ENCODE peak calls at places on chromosome 17, in six cellular contexts. U is choroid plexus epithelial cell, S is body of pancreas, L is thoracic aorta, Y is bronchial epithelial cell, B is AG04450. F is an unnamed sample.

GRCh38 chr17:43010667-43011308 is 4.2 kb downstream of the IFI35 start:
- DNase-seq in L (no peak), S (peak), B (no peak), U (no peak), Y (no peak), F (no peak)

GRCh38 chr17:20999841-21000532 is 42.8 kb downstream of the USP22 start:
- DNase-seq in L (no peak), Y (no peak), B (no peak), U (no peak), S (no peak), F (no peak)

GRCh38 chr17:7213895-7214299 is 5.7 kb downstream of the DLG4 start:
- DNase-seq in L (peak), B (no peak), U (peak), Y (peak), S (peak), F (peak)

GRCh38 chr17:53032861-53033271 is 789.9 kb upstream of the KIF2B start:
- DNase-seq in U (peak), S (peak), L (no peak), B (no peak), Y (peak), F (peak)

GRCh38 chr17:31321481-31321880 is at the start of gene EVI2A:
- DNase-seq in Y (peak), U (peak), L (no peak), S (peak), B (no peak), F (peak)

GRCh38 chr17:52048503-52048902 is 110.0 kb downstream of the CA10 start:
- DNase-seq in S (no peak), U (no peak), B (no peak), Y (no peak), L (no peak), F (peak)

GRCh38 chr17:76492989-76493501 is 8.2 kb downstream of the RHBDF2 start:
- DNase-seq in L (no peak), S (peak), U (peak), Y (peak), B (peak), F (peak)

GRCh38 chr17:62075308-62075815 is 10.3 kb upstream of the MED13 start:
- DNase-seq in B (no peak), U (peak), Y (no peak), L (no peak), S (no peak), F (peak)

GRCh38 chr17:57440522-57441269 is 184.4 kb downstream of the MSI2 start:
- DNase-seq in U (peak), S (peak), Y (peak), L (peak), B (peak), F (peak)

GRCh38 chr17:79844869-79845600 is 5.8 kb upstream of the CBX4 start:
- DNase-seq in S (no peak), B (no peak), Y (no peak), U (no peak), L (no peak), F (peak)

GRCh38 chr17:27521281-27522027 is 65.2 kb downstream of the KSR1 start:
- DNase-seq in U (peak), Y (no peak), L (no peak), S (peak), B (no peak), F (no peak)

DNA sequence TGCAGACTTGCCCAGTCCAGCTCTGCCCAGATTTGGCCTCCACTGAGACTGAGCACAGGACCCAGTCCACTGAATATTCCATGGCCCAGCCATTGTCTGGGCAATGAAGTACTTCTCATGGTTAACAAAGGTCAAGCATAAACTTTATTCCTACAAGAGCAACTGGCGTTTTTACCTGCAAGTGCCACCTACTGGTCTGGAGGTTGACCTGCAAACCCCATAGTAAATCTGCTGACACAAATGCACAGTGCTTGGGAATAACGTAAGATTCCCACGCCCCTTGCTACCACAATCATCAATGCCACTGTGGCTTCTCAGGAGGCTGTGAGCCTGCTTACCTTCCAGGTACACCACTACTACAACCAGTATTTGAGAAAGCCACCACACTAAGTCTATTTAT is 170.2 kb downstream of the CEP112 start:
- DNase-seq in U (no peak), S (no peak), B (no peak), Y (no peak), L (no peak), F (no peak)
- TF ChIP-seq CTCF in U (no peak), S (no peak), B (no peak), Y (no peak), L (no peak), F (no peak)

GRCh38 chr17:68514809-68515208 is 2.6 kb downstream of the PRKAR1A start:
- DNase-seq in B (no peak), S (no peak), U (peak), L (no peak), Y (peak), F (peak)
- H3K4me3 ChIP-seq in B (peak), S (no peak), U (peak), L (peak), Y (peak), F (peak)

GRCh38 chr17:11144358-11145233 is 96.4 kb upstream of the SHISA6 start:
- DNase-seq in Y (peak), U (peak), L (no peak), B (no peak), S (peak), F (peak)
- TF ChIP-seq CTCF in Y (peak), U (peak), L (peak), B (no peak), S (peak), F (peak)

DNA sequence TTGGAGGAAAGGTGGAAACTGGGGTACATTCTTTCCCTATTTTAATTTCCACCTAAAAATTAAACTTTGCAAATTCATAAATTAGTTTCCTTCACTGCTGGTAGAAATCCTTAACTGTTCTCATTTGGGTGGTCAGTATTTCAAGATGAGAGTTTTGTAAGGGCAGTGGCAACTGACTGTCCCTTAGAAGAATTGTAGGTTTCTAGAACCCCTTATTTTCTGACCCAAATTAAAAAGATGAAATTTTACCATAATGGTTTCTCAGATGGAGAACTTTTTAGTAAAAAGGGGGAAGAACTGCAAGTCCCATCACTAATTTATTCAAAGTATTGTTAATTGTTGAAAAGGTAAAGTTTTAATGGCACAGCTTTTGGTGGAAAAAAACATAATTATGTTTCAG is 5.6 kb downstream of the IGF2BP1 start:
- DNase-seq in S (no peak), B (no peak), L (no peak), U (no peak), Y (no peak), F (no peak)
- H3K4me3 ChIP-seq in S (no peak), B (no peak), L (no peak), U (no peak), Y (no peak), F (no peak)

F was measured in epithelial cell of esophagus.